ENCODE peak calls at places on chromosome 7, in six cellular contexts. One of them, this sample, is unnamed.

GRCh38 chr7:100427762-100428198 is 723 bp downstream of the ZCWPW1 start:
- DNase-seq in stimulated activated CD8-positive, alpha-beta memory T cell treated with anti-CD3 and anti-CD28 coated beads, Interleukin-4, amount 100 ng/mL, for 4 hours: no peak
- DNase-seq in ureter: no peak
- DNase-seq in DND-41: no peak
- DNase-seq in anterior cingulate cortex: no peak
- DNase-seq in retina: no peak
- DNase-seq in this sample: no peak

GRCh38 chr7:151286148-151286547 is 37.7 kb upstream of the SMARCD3 start:
- DNase-seq in stimulated activated CD8-positive, alpha-beta memory T cell treated with anti-CD3 and anti-CD28 coated beads, Interleukin-4, amount 100 ng/mL, for 4 hours: no peak
- DNase-seq in ureter: no peak
- DNase-seq in DND-41: no peak
- DNase-seq in anterior cingulate cortex: no peak
- DNase-seq in retina: no peak
- DNase-seq in this sample: no peak

GRCh38 chr7:150514748-150515222 is at the start of gene GIMAP7:
- DNase-seq in stimulated activated CD8-positive, alpha-beta memory T cell treated with anti-CD3 and anti-CD28 coated beads, Interleukin-4, amount 100 ng/mL, for 4 hours: no peak
- DNase-seq in ureter: no peak
- DNase-seq in DND-41: peak; percentile 77
- DNase-seq in anterior cingulate cortex: no peak
- DNase-seq in retina: no peak
- DNase-seq in this sample: peak; percentile 73

GRCh38 chr7:51029586-51030230 is 247.0 kb upstream of the GRB10 start:
- DNase-seq in stimulated activated CD8-positive, alpha-beta memory T cell treated with anti-CD3 and anti-CD28 coated beads, Interleukin-4, amount 100 ng/mL, for 4 hours: no peak
- DNase-seq in ureter: no peak
- DNase-seq in DND-41: no peak
- DNase-seq in anterior cingulate cortex: no peak
- DNase-seq in retina: no peak
- DNase-seq in this sample: no peak

GRCh38 chr7:5083291-5083690 is 37.6 kb downstream of the RBAK start:
- DNase-seq in stimulated activated CD8-positive, alpha-beta memory T cell treated with anti-CD3 and anti-CD28 coated beads, Interleukin-4, amount 100 ng/mL, for 4 hours: no peak
- DNase-seq in ureter: no peak
- DNase-seq in DND-41: no peak
- DNase-seq in anterior cingulate cortex: no peak
- DNase-seq in retina: no peak
- DNase-seq in this sample: no peak

GRCh38 chr7:28041508-28042314 is 138.9 kb downstream of the JAZF1 start:
- DNase-seq in stimulated activated CD8-positive, alpha-beta memory T cell treated with anti-CD3 and anti-CD28 coated beads, Interleukin-4, amount 100 ng/mL, for 4 hours: no peak
- DNase-seq in ureter: no peak
- DNase-seq in DND-41: no peak
- DNase-seq in anterior cingulate cortex: no peak
- DNase-seq in retina: no peak
- DNase-seq in this sample: no peak

GRCh38 chr7:117132385-117133120 is 179.3 kb downstream of the ST7 start:
- DNase-seq in stimulated activated CD8-positive, alpha-beta memory T cell treated with anti-CD3 and anti-CD28 coated beads, Interleukin-4, amount 100 ng/mL, for 4 hours: no peak
- DNase-seq in ureter: no peak
- DNase-seq in DND-41: no peak
- DNase-seq in anterior cingulate cortex: no peak
- DNase-seq in retina: no peak
- DNase-seq in this sample: no peak

GRCh38 chr7:100157334-100158228 is 942 bp downstream of the TRAPPC14 start:
- DNase-seq in stimulated activated CD8-positive, alpha-beta memory T cell treated with anti-CD3 and anti-CD28 coated beads, Interleukin-4, amount 100 ng/mL, for 4 hours: no peak
- DNase-seq in ureter: peak; percentile 44
- DNase-seq in DND-41: no peak
- DNase-seq in anterior cingulate cortex: no peak
- DNase-seq in retina: peak; percentile 11
- DNase-seq in this sample: no peak

GRCh38 chr7:74418538-74418937 is 35.2 kb upstream of the GTF2IRD1 start:
- DNase-seq in stimulated activated CD8-positive, alpha-beta memory T cell treated with anti-CD3 and anti-CD28 coated beads, Interleukin-4, amount 100 ng/mL, for 4 hours: no peak
- DNase-seq in ureter: no peak
- DNase-seq in DND-41: no peak
- DNase-seq in anterior cingulate cortex: no peak
- DNase-seq in retina: no peak
- DNase-seq in this sample: no peak

GRCh38 chr7:138459300-138460175 is 521 bp upstream of the TRIM24 start:
- DNase-seq in stimulated activated CD8-positive, alpha-beta memory T cell treated with anti-CD3 and anti-CD28 coated beads, Interleukin-4, amount 100 ng/mL, for 4 hours: peak; percentile 95
- DNase-seq in ureter: peak; percentile 98
- DNase-seq in DND-41: peak; percentile 97
- DNase-seq in anterior cingulate cortex: peak; percentile 97
- DNase-seq in retina: no peak
- DNase-seq in this sample: peak; percentile 98

GRCh38 chr7:354597-355470 is 64.9 kb downstream of the FOXL3 start:
- DNase-seq in stimulated activated CD8-positive, alpha-beta memory T cell treated with anti-CD3 and anti-CD28 coated beads, Interleukin-4, amount 100 ng/mL, for 4 hours: no peak
- DNase-seq in ureter: no peak
- DNase-seq in DND-41: no peak
- DNase-seq in anterior cingulate cortex: no peak
- DNase-seq in retina: no peak
- DNase-seq in this sample: no peak

GRCh38 chr7:92567460-92567859 is 22.7 kb downstream of the FAM133B start:
- DNase-seq in stimulated activated CD8-positive, alpha-beta memory T cell treated with anti-CD3 and anti-CD28 coated beads, Interleukin-4, amount 100 ng/mL, for 4 hours: no peak
- DNase-seq in ureter: no peak
- DNase-seq in DND-41: no peak
- DNase-seq in anterior cingulate cortex: no peak
- DNase-seq in retina: no peak
- DNase-seq in this sample: no peak

GRCh38 chr7:30927040-30927439 is 15.4 kb downstream of the AQP1 start:
- DNase-seq in stimulated activated CD8-positive, alpha-beta memory T cell treated with anti-CD3 and anti-CD28 coated beads, Interleukin-4, amount 100 ng/mL, for 4 hours: no peak
- DNase-seq in ureter: no peak
- DNase-seq in DND-41: no peak
- DNase-seq in anterior cingulate cortex: no peak
- DNase-seq in retina: no peak
- DNase-seq in this sample: no peak

GRCh38 chr7:128108641-128109423 is 77.6 kb upstream of the LRRC4 start:
- DNase-seq in stimulated activated CD8-positive, alpha-beta memory T cell treated with anti-CD3 and anti-CD28 coated beads, Interleukin-4, amount 100 ng/mL, for 4 hours: no peak
- DNase-seq in ureter: no peak
- DNase-seq in DND-41: peak; percentile 49
- DNase-seq in anterior cingulate cortex: no peak
- DNase-seq in retina: no peak
- DNase-seq in this sample: peak; percentile 91

GRCh38 chr7:98802088-98802780 is 67.6 kb downstream of the TMEM130 start:
- DNase-seq in stimulated activated CD8-positive, alpha-beta memory T cell treated with anti-CD3 and anti-CD28 coated beads, Interleukin-4, amount 100 ng/mL, for 4 hours: no peak
- DNase-seq in ureter: no peak
- DNase-seq in DND-41: peak; percentile 7
- DNase-seq in anterior cingulate cortex: peak; percentile 25
- DNase-seq in retina: peak; percentile 84
- DNase-seq in this sample: no peak

GRCh38 chr7:140439359-140439758 is 35.5 kb downstream of the RAB19 start:
- DNase-seq in stimulated activated CD8-positive, alpha-beta memory T cell treated with anti-CD3 and anti-CD28 coated beads, Interleukin-4, amount 100 ng/mL, for 4 hours: no peak
- DNase-seq in ureter: no peak
- DNase-seq in DND-41: no peak
- DNase-seq in anterior cingulate cortex: no peak
- DNase-seq in retina: no peak
- DNase-seq in this sample: no peak

GRCh38 chr7:139915864-139916716 is 87.0 kb downstream of the TBXAS1 start:
- DNase-seq in stimulated activated CD8-positive, alpha-beta memory T cell treated with anti-CD3 and anti-CD28 coated beads, Interleukin-4, amount 100 ng/mL, for 4 hours: peak; percentile 13
- DNase-seq in ureter: peak; percentile 57
- DNase-seq in DND-41: peak; percentile 72
- DNase-seq in anterior cingulate cortex: no peak
- DNase-seq in retina: no peak
- DNase-seq in this sample: peak; percentile 75

This sample was measured in Jurkat, Clone E6-1.